ENCODE peak calls at places on chromosomes 4 and X, in four cellular contexts. B is astrocyte, R is ovary, E is upper lobe of right lung. U is an unnamed sample. For H3K4me1 and H3K36me3, the result is how much of the 10 kb centered on the place peaks cover.

GRCh38 chrX:15947648-15948317 is 93.2 kb upstream of the AP1S2 start:
- DNase-seq in B (peak), E (no peak), R (no peak), U (no peak)

GRCh38 chr4:190014771-190015537 is 12.1 kb downstream of the FRG2 start:
- DNase-seq in E (no peak), B (no peak), R (no peak), U (no peak)

GRCh38 chr4:105709081-105709450 is 482 bp downstream of the GSTCD start:
- DNase-seq in B (peak), E (no peak), R (no peak), U (no peak)

GRCh38 chr4:16617416-16617815 is 281.0 kb downstream of the LDB2 start:
- DNase-seq in B (peak), R (no peak), E (no peak), U (no peak)

GRCh38 chr4:100290585-100290984 is 100.3 kb upstream of the DDIT4L start:
- DNase-seq in R (no peak), E (no peak), B (peak), U (no peak)

GRCh38 chr4:69713593-69713992 is 46.8 kb downstream of the SULT1B1 start:
- DNase-seq in E (no peak), R (no peak), B (no peak), U (no peak)

GRCh38 chrX:74248889-74249288 is 55.1 kb upstream of the ZCCHC13 start:
- DNase-seq in E (no peak), R (no peak), B (no peak), U (no peak)

GRCh38 chrX:154991039-154991438 is 31.5 kb downstream of the F8 start:
- DNase-seq in B (no peak), R (no peak), E (no peak), U (no peak)

GRCh38 chrX:93585661-93586060 is 87.7 kb downstream of the NAP1L3 start:
- DNase-seq in R (no peak), E (no peak), B (no peak), U (no peak)

GRCh38 chrX:65035451-65035779 is 59.2 kb upstream of the ZC4H2 start:
- DNase-seq in R (peak), E (no peak), B (peak), U (no peak)

GRCh38 chr4:165335163-165335703 is 7.8 kb downstream of the MSMO1 start:
- DNase-seq in R (no peak), B (no peak), E (no peak), U (no peak)

GRCh38 chr4:7860600-7861158 is 79.0 kb downstream of the AFAP1 start:
- DNase-seq in B (no peak), R (no peak), E (no peak), U (no peak)

GRCh38 chr4:128512767-128513322 is 225.2 kb upstream of the PGRMC2 start:
- DNase-seq in E (no peak), B (peak), R (no peak), U (no peak)

GRCh38 chrX:10884246-10884645 is 226.9 kb upstream of the HCCS start:
- DNase-seq in B (no peak), E (no peak), R (no peak), U (no peak)

GRCh38 chrX:123077671-123078070 is 106.4 kb upstream of the GRIA3 start:
- DNase-seq in R (no peak), E (no peak), B (no peak), U (no peak)

GRCh38 chrX:71536285-71536684 is 3.4 kb downstream of the OGT start:
- DNase-seq in E (no peak), B (no peak), R (no peak), U (no peak)

GRCh38 chr4:53695540-53696463 is 104.5 kb upstream of the LNX1 start:
- DNase-seq in B (no peak), E (no peak), R (no peak), U (no peak)

GRCh38 chr4:68466751-68467150 is 19.5 kb downstream of the TMPRSS11E start:
- DNase-seq in R (no peak), B (peak), E (no peak), U (no peak)

GRCh38 chr4:74320559-74321118 is 12.4 kb downstream of the EPGN start:
- DNase-seq in E (peak), R (no peak), B (peak), U (no peak)

GRCh38 chr4:66572949-66573348 is 902.7 kb upstream of the EPHA5 start:
- DNase-seq in E (no peak), B (peak), R (no peak), U (no peak)

GRCh38 chr4:176791591-176792347 is 953 bp downstream of the VEGFC start:
- DNase-seq in R (peak), E (peak), B (no peak), U (no peak)

GRCh38 chr4:23614284-23614892 is 275.5 kb downstream of the PPARGC1A start:
- DNase-seq in B (peak), R (no peak), E (no peak), U (no peak)

GRCh38 chr4:8394125-8394524 is 46.4 kb downstream of the ACOX3 start:
- DNase-seq in B (peak), R (peak), E (no peak), U (no peak)

GRCh38 chr4:15455290-15455689 is 14.4 kb upstream of the CC2D2A start:
- DNase-seq in R (no peak), B (no peak), E (no peak), U (no peak)

GRCh38 chr4:178339769-178340168 is 897.5 kb upstream of the AGA start:
- DNase-seq in E (no peak), R (no peak), B (no peak), U (no peak)

GRCh38 chrX:34810364-34810763 is 132.2 kb upstream of the FAM47B start:
- DNase-seq in B (peak), R (no peak), E (no peak), U (no peak)

GRCh38 chr4:6875431-6875831 is 34.2 kb upstream of the TBC1D14 start:
- DNase-seq in E (peak), B (no peak), R (no peak), U (no peak)

GRCh38 chrX:108036298-108036973 is 8.4 kb upstream of the VSIG1 start:
- DNase-seq in E (no peak), R (no peak), B (peak), U (no peak)

GRCh38 chr4:93827272-93827947 is 1.1 kb upstream of the ATOH1 start:
- DNase-seq in R (no peak), B (no peak), E (no peak), U (no peak)

GRCh38 chr4:78928835-78929234 is 10.4 kb downstream of the PAQR3 start:
- DNase-seq in E (no peak), B (no peak), R (no peak), U (no peak)

GRCh38 chr4:56648245-56649151 is 32.6 kb downstream of the HOPX start:
- DNase-seq in E (no peak), R (no peak), B (no peak), U (no peak)

GRCh38 chrX:109782994-109783711 is 50.1 kb upstream of the ACSL4 start:
- DNase-seq in R (no peak), B (no peak), E (no peak), U (no peak)

GRCh38 chrX:46929439-46930018 is 17.3 kb downstream of the JADE3 start:
- DNase-seq in E (no peak), R (no peak), B (peak), U (no peak)

GRCh38 chrX:29419774-29420553 is 795.4 kb upstream of the MAGEB2 start:
- DNase-seq in R (no peak), B (peak), E (no peak), U (no peak)

GRCh38 chr4:1223841-1224809 is 24.8 kb downstream of the CTBP1 start:
- DNase-seq in R (no peak), B (no peak), E (no peak), U (no peak)

GRCh38 chr4:105243446-105243845 is 96.8 kb downstream of the TET2 start:
- DNase-seq in B (no peak), R (no peak), E (no peak), U (no peak)

GRCh38 chr4:161937596-161937995 is 226.2 kb downstream of the FSTL5 start:
- DNase-seq in E (no peak), B (peak), R (no peak), U (no peak)

GRCh38 chr4:114417214-114417613 is 181.4 kb upstream of the UGT8 start:
- DNase-seq in B (no peak), R (no peak), E (no peak), U (no peak)

GRCh38 chr4:152961041-152961751 is 25.1 kb downstream of the FHDC1 start:
- DNase-seq in B (no peak), E (no peak), R (peak), U (no peak)

GRCh38 chr4:152959080-152959479 is 23.0 kb downstream of the FHDC1 start:
- DNase-seq in B (no peak), R (no peak), E (no peak), U (no peak)

GRCh38 chr4:152956650-152957436 is 20.7 kb downstream of the FHDC1 start:
- DNase-seq in R (no peak), E (no peak), B (peak), U (no peak)

GRCh38 chr4:152956167-152956566 is 20.0 kb downstream of the FHDC1 start:
- DNase-seq in R (no peak), E (no peak), B (no peak), U (no peak)

DNA sequence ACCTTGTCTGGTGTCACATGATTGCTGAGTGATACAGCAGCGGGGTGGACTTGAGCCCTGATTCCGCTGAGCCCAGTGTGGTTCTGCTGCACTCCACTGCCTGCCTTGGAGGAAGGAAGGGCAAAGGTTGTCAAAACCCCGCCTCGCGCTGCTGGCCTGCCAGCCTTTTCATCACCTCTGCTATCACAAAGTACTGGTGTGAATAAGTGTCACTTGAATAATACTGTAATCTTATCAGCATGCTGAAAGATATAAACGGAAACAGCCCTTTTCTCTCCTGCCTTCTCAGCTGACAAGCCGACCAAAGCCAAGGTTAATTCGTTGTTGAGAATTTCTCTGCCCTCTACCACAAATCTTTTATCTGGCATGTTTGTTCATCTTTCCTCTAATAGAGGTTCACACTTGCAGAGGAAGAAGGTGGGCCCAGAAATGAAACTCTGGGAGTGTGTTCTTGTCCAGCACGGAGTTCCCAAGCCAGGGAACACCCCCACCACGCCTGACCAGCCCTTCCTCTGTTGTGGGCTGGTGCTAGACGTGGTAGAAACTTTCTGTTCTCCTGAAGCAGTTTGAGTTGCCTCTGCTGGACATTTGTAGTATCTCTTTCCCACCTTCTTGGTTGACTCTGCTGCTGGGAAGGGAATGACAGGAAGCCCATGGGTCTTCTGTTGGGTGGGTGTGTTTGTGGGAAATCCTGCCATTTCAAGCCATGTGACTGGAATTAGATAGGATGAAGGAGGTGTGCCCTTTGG is 21.5 kb downstream of the FHDC1 start:
- DNase-seq in E (peak), B (no peak), R (no peak), U (no peak)
- H3K4me3 ChIP-seq in E (no peak), B (no peak), R (no peak), U (no peak)

GRCh38 chr4:2856266-2856665 is 12.6 kb downstream of the ADD1 start:
- DNase-seq in E (no peak), R (no peak), B (no peak), U (no peak)

GRCh38 chr4:2855584-2855983 is 11.9 kb downstream of the ADD1 start:
- DNase-seq in E (no peak), B (no peak), R (no peak), U (no peak)

GRCh38 chr4:2859514-2859913 is 15.9 kb downstream of the ADD1 start:
- DNase-seq in R (no peak), B (no peak), E (no peak), U (no peak)

GRCh38 chr4:2858451-2859217 is 15.0 kb downstream of the ADD1 start:
- DNase-seq in R (no peak), B (peak), E (no peak), U (no peak)

GRCh38 chr4:2857349-2857927 is 13.8 kb downstream of the ADD1 start:
- DNase-seq in R (no peak), E (no peak), B (no peak), U (no peak)
- H3K4me1 ChIP-seq in R (under half), E (half or more), B (under half), U (half or more)

GRCh38 chr4:171929907-171930306 is 116.7 kb downstream of the GALNTL6 start:
- DNase-seq in E (no peak), R (no peak), B (no peak), U (no peak)
- H3K36me3 ChIP-seq in E (under half), R (under half), B (under half), U (under half)

GRCh38 chr4:76569225-76569624 is 134.2 kb downstream of the SHROOM3 start:
- DNase-seq in R (no peak), E (no peak), B (no peak), U (no peak)
- H3K4me3 ChIP-seq in R (no peak), E (no peak), B (no peak), U (no peak)

GRCh38 chr4:26085581-26085980 is 171.6 kb downstream of the SMIM20 start:
- DNase-seq in E (no peak), B (no peak), R (no peak), U (no peak)
- H3K4me1 ChIP-seq in E (under half), B (under half), R (under half), U (under half)

GRCh38 chr4:169128902-169129301 is 118.8 kb upstream of the CBR4 start:
- DNase-seq in R (no peak), E (no peak), B (no peak), U (no peak)
- H3K36me3 ChIP-seq in R (under half), E (under half), B (half or more), U (under half)

GRCh38 chr4:107213880-107214279 is 177.8 kb upstream of the DKK2 start:
- DNase-seq in B (peak), E (no peak), R (no peak), U (no peak)

GRCh38 chr4:107213410-107213809 is 177.3 kb upstream of the DKK2 start:
- DNase-seq in B (peak), E (no peak), R (no peak), U (no peak)

GRCh38 chr4:107212565-107212964 is 176.5 kb upstream of the DKK2 start:
- DNase-seq in B (no peak), E (no peak), R (no peak), U (no peak)

GRCh38 chr4:107215222-107215621 is 179.1 kb upstream of the DKK2 start:
- DNase-seq in R (no peak), E (no peak), B (no peak), U (no peak)

DNA sequence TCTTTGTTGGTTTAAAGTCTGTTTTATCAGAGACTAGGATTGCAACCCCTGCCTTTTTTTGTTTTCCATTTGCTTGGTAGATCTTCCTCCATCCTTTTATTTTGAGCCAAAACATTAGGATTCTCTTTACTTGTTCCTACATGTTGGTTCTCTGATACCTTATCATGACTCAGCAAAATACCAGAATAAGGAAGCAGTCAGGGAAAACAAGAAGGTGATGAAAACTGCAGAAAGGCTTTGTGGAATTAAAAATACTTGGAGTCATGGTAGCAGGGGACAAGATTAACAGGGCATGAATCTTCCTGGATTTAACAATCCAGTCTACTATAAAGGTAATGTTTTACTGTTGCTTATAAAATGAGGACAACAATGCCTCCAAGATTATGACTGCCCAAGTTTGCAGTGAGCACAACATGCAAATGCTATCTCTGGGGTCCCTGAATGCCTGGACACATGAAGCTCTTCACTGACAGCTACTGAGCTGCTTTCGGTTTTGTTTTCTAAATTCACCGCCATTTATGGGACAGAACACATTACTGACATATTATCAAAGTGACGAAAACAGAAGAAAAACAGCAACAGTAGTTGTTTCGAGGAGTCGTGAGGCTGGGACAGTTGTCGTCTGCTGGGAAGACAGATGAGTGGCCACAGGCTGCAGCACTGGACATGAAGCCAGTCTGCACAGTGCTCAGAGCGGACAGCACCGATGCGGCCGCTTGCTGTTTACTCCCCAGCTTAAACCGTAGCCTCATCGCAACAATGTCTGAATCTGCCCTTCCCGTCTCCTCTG is 174.5 kb upstream of the DKK2 start:
- DNase-seq in B (peak), R (no peak), E (no peak), U (no peak)
- H3K4me3 ChIP-seq in B (peak), R (no peak), E (peak), U (no peak)

GRCh38 chrX:8808661-8809060 is 7.5 kb upstream of the FAM9A start:
- DNase-seq in B (no peak), R (no peak), E (no peak), U (no peak)
- H3K4me1 ChIP-seq in B (under half), R (under half), E (under half), U (under half)

DNA sequence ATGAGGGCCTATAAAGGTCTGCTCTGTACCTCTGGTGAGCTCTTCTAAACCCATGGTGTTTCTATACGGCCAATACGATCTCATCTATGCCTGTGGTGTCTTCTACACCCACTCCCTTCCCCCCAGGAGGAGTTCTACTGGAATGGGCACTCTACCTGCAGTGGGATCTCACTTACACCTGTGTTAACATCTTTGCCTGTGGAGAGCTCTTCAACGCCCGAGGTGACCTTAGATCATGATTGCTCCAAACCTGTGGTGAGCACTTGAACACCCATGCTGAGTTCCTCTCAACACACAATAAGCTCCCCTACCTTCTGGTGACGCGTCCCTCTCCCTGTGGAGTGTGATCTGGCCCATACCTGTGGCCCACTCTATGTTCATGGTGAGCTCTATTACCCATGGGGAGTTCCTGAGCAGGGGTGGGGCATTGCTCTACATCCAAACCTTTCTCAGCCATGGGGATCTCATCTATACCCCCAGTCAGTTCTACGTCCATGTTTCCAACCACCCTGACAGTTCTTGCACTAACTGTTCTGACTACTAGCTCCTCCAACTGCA is 48.6 kb downstream of the BCOR start:
- DNase-seq in B (no peak), E (no peak), R (no peak), U (no peak)
- H3K36me3 ChIP-seq in B (under half), E (under half), R (under half), U (half or more)

DNA sequence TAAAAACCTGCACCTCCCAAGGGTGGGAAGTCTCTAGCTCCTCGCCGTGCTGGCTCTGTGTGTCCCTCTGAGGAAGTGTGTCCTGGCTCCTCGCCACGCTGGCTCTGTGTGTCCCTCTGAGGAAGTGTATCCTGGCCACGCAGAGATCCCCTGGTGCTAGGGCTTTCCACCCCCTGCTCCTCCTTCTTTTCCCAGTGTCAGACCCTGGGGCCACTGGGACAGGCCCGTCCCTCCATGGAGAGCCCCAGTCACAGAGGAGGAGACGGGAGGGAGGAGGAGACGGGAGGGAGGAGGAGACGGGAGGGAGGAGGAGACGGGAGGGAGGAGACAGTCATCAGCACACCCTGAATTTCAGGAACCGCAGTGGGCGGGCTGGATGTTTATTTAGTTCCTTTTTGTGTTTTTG is 53.8 kb upstream of the HGFAC start:
- DNase-seq in E (peak), R (peak), B (peak), U (no peak)
- H3K4me3 ChIP-seq in E (peak), R (no peak), B (peak), U (no peak)